ENCODE peak calls at places on chromosome 4, in six cellular contexts. N is Peyer's patch, G is fibroblast of lung, Q is heart right ventricle, U is endodermal cell, E is tibial artery. B is an unnamed sample.

GRCh38 chr4:108116423-108117168 is 52.1 kb downstream of the LEF1 start:
- DNase-seq in G (no peak), Q (no peak), E (no peak), U (no peak), N (no peak), B (no peak)

GRCh38 chr4:170271723-170272122 is 182.0 kb upstream of the AADAT start:
- DNase-seq in G (peak; percentile 2), U (no peak), Q (no peak), N (no peak), E (no peak), B (no peak)

GRCh38 chr4:119124314-119124713 is 11.3 kb upstream of the MYOZ2 start:
- DNase-seq in G (peak; percentile 85), E (no peak), U (no peak), Q (no peak), N (no peak), B (no peak)

GRCh38 chr4:48778431-48779094 is 1.5 kb downstream of the FRYL start:
- DNase-seq in U (no peak), E (no peak), G (peak; percentile 66), N (no peak), Q (no peak), B (no peak)

GRCh38 chr4:6217716-6218381 is 17.5 kb upstream of the JAKMIP1 start:
- DNase-seq in E (peak; percentile 2), U (peak; percentile 26), N (no peak), Q (no peak), G (no peak), B (no peak)

GRCh38 chr4:73870778-73871177 is 1.6 kb downstream of the CXCL1 start:
- DNase-seq in E (no peak), U (no peak), G (no peak), Q (no peak), N (no peak), B (no peak)

GRCh38 chr4:148017801-148018200 is 285.9 kb downstream of the ARHGAP10 start:
- DNase-seq in Q (no peak), U (no peak), G (peak; percentile 29), N (no peak), E (no peak), B (no peak)

GRCh38 chr4:148514581-148514980 is 72.4 kb upstream of the NR3C2 start:
- DNase-seq in N (no peak), G (no peak), E (no peak), U (no peak), Q (no peak), B (no peak)

GRCh38 chr4:21476753-21477152 is 471.8 kb downstream of the KCNIP4 start:
- DNase-seq in Q (no peak), G (no peak), E (no peak), N (no peak), U (peak; percentile 93), B (no peak)

GRCh38 chr4:10157478-10158354 is 41.1 kb upstream of the WDR1 start:
- DNase-seq in N (no peak), U (peak; percentile 78), E (peak; percentile 40), G (peak; percentile 62), Q (no peak), B (peak; percentile 42)

GRCh38 chr4:60128916-60129315 is 1071.2 kb upstream of the ADGRL3 start:
- DNase-seq in Q (no peak), G (peak; percentile 59), N (no peak), E (no peak), U (no peak), B (no peak)

GRCh38 chr4:159219862-159220261 is 117.0 kb downstream of the RAPGEF2 start:
- DNase-seq in N (no peak), G (no peak), E (no peak), U (no peak), Q (no peak), B (no peak)

GRCh38 chr4:68365068-68365467 is 15.2 kb upstream of the YTHDC1 start:
- DNase-seq in Q (no peak), U (no peak), G (no peak), E (no peak), N (no peak), B (no peak)

GRCh38 chr4:76953956-76954355 is 4.4 kb downstream of the SEPTIN11 start:
- DNase-seq in Q (no peak), U (no peak), N (no peak), E (no peak), G (peak; percentile 36), B (no peak)

GRCh38 chr4:76954489-76954888 is 4.9 kb downstream of the SEPTIN11 start:
- DNase-seq in Q (no peak), G (no peak), E (no peak), N (no peak), U (no peak), B (no peak)

GRCh38 chr4:76956961-76957738 is 7.6 kb downstream of the SEPTIN11 start:
- DNase-seq in U (no peak), E (no peak), G (no peak), N (no peak), Q (peak; percentile 32), B (no peak)

GRCh38 chr4:76952631-76953587 is 3.4 kb downstream of the SEPTIN11 start:
- DNase-seq in G (no peak), Q (no peak), U (no peak), N (no peak), E (no peak), B (no peak)

DNA sequence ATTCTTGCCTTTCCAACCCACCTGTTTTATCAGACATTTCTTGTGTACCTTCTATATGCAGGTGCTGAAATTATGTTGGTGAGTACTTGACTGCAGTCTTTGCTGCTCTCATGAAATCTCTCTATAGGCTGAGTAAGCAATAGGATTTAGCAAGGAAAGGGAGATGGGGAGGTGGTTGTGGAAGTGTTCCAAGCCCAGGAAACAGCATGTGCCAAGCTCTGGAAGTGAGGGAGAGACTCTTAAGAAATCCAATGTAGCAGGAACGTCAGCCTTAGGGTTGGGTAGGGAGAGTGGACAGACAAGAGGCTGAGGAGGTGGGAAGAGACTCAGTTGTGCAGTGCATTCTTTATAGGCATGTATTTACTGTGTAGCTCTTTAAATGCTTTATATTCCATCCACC is 5.6 kb downstream of the SEPTIN11 start:
- DNase-seq in G (peak; percentile 61), E (no peak), U (no peak), N (no peak), Q (no peak), B (no peak)
- H3K4me3 ChIP-seq in G (peak overlapping the region; percentile 33), E (no peak overlapping the region), U (no peak overlapping the region), N (no peak overlapping the region), Q (no peak overlapping the region), B (no peak overlapping the region)

GRCh38 chr4:7841071-7841470 is 98.6 kb downstream of the AFAP1 start:
- DNase-seq in E (no peak), U (no peak), G (no peak), N (no peak), Q (no peak), B (no peak)

GRCh38 chr4:7842384-7843279 is 97.0 kb downstream of the AFAP1 start:
- DNase-seq in N (no peak), Q (peak; percentile 48), G (peak; percentile 100), E (peak; percentile 70), U (no peak), B (no peak)

GRCh38 chr4:7844247-7844991 is 95.2 kb downstream of the AFAP1 start:
- DNase-seq in E (peak; percentile 70), Q (peak; percentile 81), U (peak; percentile 94), G (peak; percentile 100), N (peak; percentile 78), B (peak; percentile 76)

GRCh38 chr4:7845493-7846124 is 94.1 kb downstream of the AFAP1 start:
- DNase-seq in E (no peak), U (peak; percentile 68), G (no peak), N (no peak), Q (no peak), B (no peak)

DNA sequence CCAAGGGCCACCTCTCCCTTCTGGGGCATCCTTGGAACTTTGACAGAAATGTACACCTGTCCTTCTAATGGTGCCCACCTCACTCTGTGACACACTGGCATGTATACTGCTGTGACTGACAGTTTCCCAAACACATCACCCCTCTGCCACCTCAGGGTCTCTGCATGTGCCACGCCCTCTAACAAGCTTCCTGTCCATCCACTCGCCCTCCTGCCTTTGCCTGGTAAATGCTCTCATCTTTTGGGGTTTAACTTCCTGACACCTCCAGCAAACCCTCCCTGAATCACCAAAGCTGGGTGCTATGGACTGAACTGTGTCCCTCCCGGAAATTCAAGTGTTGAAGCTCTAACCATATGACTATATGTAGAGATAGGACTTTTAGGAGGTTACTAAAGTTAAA is 95.8 kb downstream of the AFAP1 start:
- DNase-seq in U (no peak), Q (no peak), G (no peak), N (no peak), E (no peak), B (no peak)
- H3K4me1 ChIP-seq in U (no peaks in the 10 kb centered on the region), Q (peaks cover 30% of the 10 kb centered on the region), G (peaks cover 21% of the 10 kb centered on the region), N (no peaks in the 10 kb centered on the region), E (peaks cover 26% of the 10 kb centered on the region), B (no peaks in the 10 kb centered on the region)

GRCh38 chr4:142353149-142353738 is 492.9 kb downstream of the INPP4B start:
- DNase-seq in G (peak; percentile 70), Q (no peak), E (no peak), N (no peak), U (no peak), B (peak; percentile 35)
- TF ChIP-seq CTCF in G (peak; percentile 82), Q (peak; percentile 84), E (peak; percentile 89), N (peak; percentile 85), U (peak; percentile 92), B (peak; percentile 73)

DNA sequence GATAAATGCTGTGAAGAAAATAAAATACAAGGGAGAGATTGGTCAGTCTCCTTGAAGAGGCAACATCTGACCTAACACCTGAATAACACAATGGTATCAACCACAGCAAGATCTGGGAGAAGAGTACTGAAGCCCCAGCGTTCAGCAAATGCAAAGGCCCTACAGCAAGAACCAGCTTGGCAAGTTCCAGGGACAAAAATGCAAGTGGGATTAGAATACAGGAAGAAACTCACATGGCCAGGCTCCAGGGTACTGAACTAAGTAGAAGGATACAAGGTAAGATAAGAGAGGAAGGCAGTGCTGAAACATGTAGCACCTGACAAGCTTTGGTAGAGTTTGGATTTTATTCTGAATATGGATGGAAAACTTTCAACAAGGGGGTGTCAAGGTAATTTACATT is 3.6 kb downstream of the SMIM14 start:
- DNase-seq in N (no peak), E (no peak), Q (no peak), U (peak; percentile 77), G (peak; percentile 9), B (no peak)
- H3K4me3 ChIP-seq in N (no peak overlapping the region), E (no peak overlapping the region), Q (no peak overlapping the region), U (no peak overlapping the region), G (no peak overlapping the region), B (no peak overlapping the region)

GRCh38 chr4:139977838-139978604 is 176.0 kb downstream of the MAML3 start:
- DNase-seq in U (no peak), N (no peak), E (no peak), Q (no peak), G (no peak), B (no peak)
- H3K4me1 ChIP-seq in U (no peaks in the 10 kb centered on the region), N (peaks cover 13% of the 10 kb centered on the region), E (peaks cover 45% of the 10 kb centered on the region), Q (peaks cover 60% of the 10 kb centered on the region), G (no peaks in the 10 kb centered on the region), B (peaks cover 5% of the 10 kb centered on the region)

DNA sequence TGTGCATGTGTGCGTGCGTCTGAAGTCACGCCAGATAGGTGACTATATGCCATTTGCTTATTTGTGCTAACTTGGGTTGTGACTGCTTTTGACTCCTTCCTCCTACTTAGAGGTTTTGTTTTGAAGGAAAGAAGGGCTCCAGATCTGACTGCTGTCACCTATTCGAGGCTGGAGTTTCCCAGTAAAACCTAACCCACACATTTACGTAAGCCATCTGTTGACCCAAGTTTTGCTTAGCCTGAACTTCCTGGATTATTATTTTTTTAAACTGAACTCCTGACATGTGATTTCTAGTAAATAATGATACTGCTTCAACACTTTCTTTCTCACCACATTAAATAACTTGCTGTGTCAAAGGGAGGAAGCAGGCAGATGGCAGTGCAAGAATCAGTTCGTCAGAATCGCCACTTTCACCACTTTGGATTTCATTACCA is 41.5 kb downstream of the DTHD1 start:
- DNase-seq in Q (no peak), G (no peak), U (no peak), E (no peak), N (no peak), B (no peak)
- TF ChIP-seq CTCF in Q (no peak), G (no peak), U (no peak), E (no peak), N (no peak), B (no peak)

GRCh38 chr4:785332-786073 is 40.4 kb downstream of the CPLX1 start:
- DNase-seq in E (no peak), N (no peak), Q (no peak), G (no peak), U (peak; percentile 69), B (peak; percentile 20)
- H3K4me3 ChIP-seq in E (peak overlapping the region; percentile 36), N (peak overlapping the region; percentile 45), Q (peak overlapping the region; percentile 38), G (peak overlapping the region; percentile 10), U (no peak overlapping the region), B (no peak overlapping the region)